ENCODE peak calls at places on chromosome 21, in six cellular contexts. H, I, Q, Z, D and C are unnamed samples.

GRCh38 chr21:45418301-45419071 is 13.5 kb downstream of the COL18A1 start:
- DNase-seq in H (no peak), I (no peak), Q (no peak), Z (no peak), D (no peak), C (no peak)

GRCh38 chr21:33578214-33578613 is 10.3 kb downstream of the DONSON start:
- DNase-seq in H (peak), I (peak), Q (no peak), Z (peak), D (peak), C (peak)

GRCh38 chr21:36209626-36210171 is 53.1 kb downstream of the DOP1B start:
- DNase-seq in H (peak), I (peak), Q (no peak), Z (peak), D (peak), C (peak)

GRCh38 chr21:45889961-45890360 is 91.6 kb upstream of the COL6A1 start:
- DNase-seq in H (no peak), I (no peak), Q (no peak), Z (no peak), D (no peak), C (no peak)

GRCh38 chr21:45050786-45051489 is 23.4 kb upstream of the ADARB1 start:
- DNase-seq in H (peak), I (peak), Q (no peak), Z (peak), D (peak), C (peak)

GRCh38 chr21:40754466-40754865 is 92.5 kb downstream of the DSCAM start:
- DNase-seq in H (no peak), I (no peak), Q (no peak), Z (no peak), D (no peak), C (no peak)

GRCh38 chr21:38993561-38993960 is 187.8 kb downstream of the ETS2 start:
- DNase-seq in H (peak), I (peak), Q (no peak), Z (peak), D (peak), C (peak)

GRCh38 chr21:15682977-15683376 is 46.8 kb upstream of the USP25 start:
- DNase-seq in H (peak), I (no peak), Q (no peak), Z (peak), D (peak), C (peak)

GRCh38 chr21:45831991-45832740 is 149.4 kb upstream of the COL6A1 start:
- DNase-seq in H (peak), I (no peak), Q (no peak), Z (peak), D (peak), C (peak)

GRCh38 chr21:25456672-25457071 is 150.6 kb downstream of the MRPL39 start:
- DNase-seq in H (peak), I (no peak), Q (no peak), Z (no peak), D (peak), C (peak)

GRCh38 chr21:36310016-36310415 is 10.0 kb upstream of the MORC3 start:
- DNase-seq in H (no peak), I (no peak), Q (no peak), Z (no peak), D (no peak), C (no peak)

GRCh38 chr21:45680215-45680614 is 36.7 kb downstream of the PCBP3 start:
- DNase-seq in H (no peak), I (no peak), Q (no peak), Z (no peak), D (no peak), C (no peak)

GRCh38 chr21:16020878-16021277 is 291.1 kb downstream of the USP25 start:
- DNase-seq in H (no peak), I (no peak), Q (no peak), Z (no peak), D (no peak), C (no peak)

GRCh38 chr21:31260790-31261189 is 83.3 kb downstream of the TIAM1 start:
- DNase-seq in H (peak), I (no peak), Q (no peak), Z (peak), D (peak), C (peak)

GRCh38 chr21:36854391-36854790 is 112.1 kb downstream of the HLCS start:
- DNase-seq in H (no peak), I (no peak), Q (no peak), Z (peak), D (peak), C (peak)

GRCh38 chr21:36330904-36331303 is 10.9 kb downstream of the MORC3 start:
- DNase-seq in H (peak), I (no peak), Q (no peak), Z (peak), D (peak), C (peak)

GRCh38 chr21:31352841-31353240 is 8.8 kb upstream of the TIAM1 start:
- DNase-seq in H (no peak), I (no peak), Q (no peak), Z (no peak), D (no peak), C (no peak)

GRCh38 chr21:31186916-31187315 is 148.6 kb upstream of the KRTAP19-8 start:
- DNase-seq in H (no peak), I (no peak), Q (no peak), Z (no peak), D (no peak), C (no peak)

GRCh38 chr21:45259206-45259795 is 28.4 kb downstream of the POFUT2 start:
- DNase-seq in H (no peak), I (no peak), Q (no peak), Z (no peak), D (no peak), C (peak)

GRCh38 chr21:45622416-45623097 is 21.0 kb upstream of the PCBP3 start:
- DNase-seq in H (no peak), I (no peak), Q (no peak), Z (no peak), D (no peak), C (no peak)

GRCh38 chr21:22278366-22278765 is 1280.2 kb downstream of the NCAM2 start:
- DNase-seq in H (no peak), I (no peak), Q (no peak), Z (no peak), D (no peak), C (no peak)

GRCh38 chr21:36696640-36697472 is 2.1 kb upstream of the SIM2 start:
- DNase-seq in H (no peak), I (no peak), Q (no peak), Z (no peak), D (no peak), C (no peak)

DNA sequence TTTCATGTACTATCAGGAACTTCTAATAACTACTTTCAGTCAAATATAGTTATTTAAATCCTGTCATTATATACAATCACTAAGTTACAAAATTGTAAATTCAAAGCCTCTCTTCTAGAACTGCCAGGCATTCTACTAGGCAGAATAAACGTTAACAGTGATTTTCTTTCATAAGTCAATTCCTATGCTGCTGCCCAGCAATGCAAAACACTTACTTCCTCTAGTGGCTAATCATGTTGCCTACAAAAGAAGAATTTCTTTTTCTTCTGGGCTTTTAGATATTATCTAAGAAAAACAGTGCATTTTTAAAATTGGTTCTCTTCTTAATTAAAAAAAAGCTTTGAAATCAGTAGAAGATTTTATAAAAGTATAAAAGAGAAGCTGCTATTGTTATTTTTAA is 509.8 kb upstream of the ADAMTS5 start:
- DNase-seq in H (peak), I (peak), Q (no peak), Z (peak), D (peak), C (peak)
- TF ChIP-seq CTCF in H (peak), I (peak), Q (peak), Z (peak), D (peak), C (peak)

DNA sequence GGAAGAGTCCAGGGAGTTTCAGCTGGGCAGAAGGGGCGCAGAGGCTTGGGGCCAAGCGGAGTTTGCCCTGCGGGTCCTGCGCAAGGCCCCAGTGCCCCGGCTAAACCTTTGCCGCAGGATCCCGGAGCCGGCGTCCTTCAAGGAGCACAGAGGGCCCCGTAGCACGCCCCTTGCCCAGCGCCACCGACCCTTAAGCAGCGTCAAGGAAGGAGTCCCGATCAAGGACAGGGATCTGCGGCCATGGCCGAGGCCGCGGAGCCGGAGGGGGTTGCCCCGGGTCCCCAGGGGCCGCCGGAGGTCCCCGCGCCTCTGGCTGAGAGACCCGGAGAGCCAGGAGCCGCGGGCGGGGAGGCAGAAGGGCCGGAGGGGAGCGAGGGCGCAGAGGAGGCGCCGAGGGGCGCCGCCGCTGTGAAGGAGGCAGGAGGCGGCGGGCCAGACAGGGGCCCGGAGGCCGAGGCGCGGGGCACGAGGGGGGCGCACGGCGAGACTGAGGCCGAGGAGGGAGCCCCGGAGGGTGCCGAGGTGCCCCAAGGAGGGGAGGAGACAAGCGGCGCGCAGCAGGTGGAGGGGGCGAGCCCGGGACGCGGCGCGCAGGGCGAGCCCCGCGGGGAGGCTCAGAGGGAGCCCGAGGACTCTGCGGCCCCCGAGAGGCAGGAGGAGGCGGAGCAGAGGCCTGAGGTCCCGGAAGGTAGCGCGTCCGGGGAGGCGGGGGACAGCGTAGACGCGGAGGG is 520 bp downstream of the CLIC6 start:
- DNase-seq in H (no peak), I (no peak), Q (no peak), Z (no peak), D (no peak), C (no peak)
- H3K4me3 ChIP-seq in H (peak), I (peak), Q (peak), Z (no peak), D (no peak), C (no peak)

GRCh38 chr21:26852422-26852821 is 7.2 kb upstream of the ADAMTS1 start:
- DNase-seq in H (no peak), I (no peak), Q (no peak), Z (no peak), D (no peak), C (no peak)

GRCh38 chr21:26850116-26850643 is 5.0 kb upstream of the ADAMTS1 start:
- DNase-seq in H (peak), I (no peak), Q (no peak), Z (peak), D (peak), C (peak)

GRCh38 chr21:26847951-26848350 is 2.7 kb upstream of the ADAMTS1 start:
- DNase-seq in H (no peak), I (no peak), Q (no peak), Z (no peak), D (no peak), C (no peak)

GRCh38 chr21:26851109-26851944 is 6.1 kb upstream of the ADAMTS1 start:
- DNase-seq in H (no peak), I (no peak), Q (no peak), Z (no peak), D (no peak), C (no peak)

DNA sequence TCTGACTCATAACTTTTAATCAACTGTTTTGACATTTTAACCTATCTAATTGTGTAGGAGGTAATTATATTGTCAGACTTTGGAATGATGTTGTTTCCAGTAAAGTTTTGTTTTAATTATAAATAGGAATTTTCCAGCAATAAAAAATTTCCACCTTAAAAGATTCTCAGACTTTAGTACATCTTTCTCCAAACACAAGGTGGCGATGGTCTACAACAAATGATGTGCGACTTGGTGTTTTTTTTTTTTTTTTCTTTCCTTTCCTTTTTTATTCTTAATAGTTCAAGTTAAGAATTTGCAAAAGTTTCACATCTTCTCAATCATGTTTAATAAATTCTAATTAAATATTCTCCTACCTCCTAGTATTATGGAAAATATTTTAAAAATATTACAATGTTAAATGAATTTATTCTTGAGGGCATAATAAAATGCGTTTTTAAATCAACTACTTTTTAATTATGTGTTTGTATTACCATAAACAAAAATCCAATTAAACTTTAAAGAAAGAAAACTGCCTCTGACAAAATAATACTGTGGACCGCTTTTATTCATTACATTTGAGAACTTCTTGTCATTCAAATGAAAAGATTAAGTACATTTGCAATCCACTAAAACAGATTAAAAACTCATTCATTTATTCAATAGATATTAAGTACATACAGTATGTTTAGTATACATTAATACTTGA is 4.4 kb upstream of the ADAMTS1 start:
- DNase-seq in H (peak), I (no peak), Q (no peak), Z (peak), D (peak), C (peak)
- TF ChIP-seq CTCF in H (peak), I (peak), Q (peak), Z (peak), D (peak), C (peak)

GRCh38 chr21:44024895-44025353 is 12.8 kb downstream of the TRAPPC10 start:
- DNase-seq in H (peak), I (peak), Q (no peak), Z (peak), D (peak), C (peak)
- H3K4me3 ChIP-seq in H (no peak), I (no peak), Q (no peak), Z (no peak), D (no peak), C (no peak)

GRCh38 chr21:42009018-42009830 is 936 bp downstream of the ZBTB21 start:
- DNase-seq in H (peak), I (no peak), Q (no peak), Z (peak), D (peak), C (peak)
- TF ChIP-seq CTCF in H (peak), I (peak), Q (peak), Z (no peak), D (peak), C (no peak)

DNA sequence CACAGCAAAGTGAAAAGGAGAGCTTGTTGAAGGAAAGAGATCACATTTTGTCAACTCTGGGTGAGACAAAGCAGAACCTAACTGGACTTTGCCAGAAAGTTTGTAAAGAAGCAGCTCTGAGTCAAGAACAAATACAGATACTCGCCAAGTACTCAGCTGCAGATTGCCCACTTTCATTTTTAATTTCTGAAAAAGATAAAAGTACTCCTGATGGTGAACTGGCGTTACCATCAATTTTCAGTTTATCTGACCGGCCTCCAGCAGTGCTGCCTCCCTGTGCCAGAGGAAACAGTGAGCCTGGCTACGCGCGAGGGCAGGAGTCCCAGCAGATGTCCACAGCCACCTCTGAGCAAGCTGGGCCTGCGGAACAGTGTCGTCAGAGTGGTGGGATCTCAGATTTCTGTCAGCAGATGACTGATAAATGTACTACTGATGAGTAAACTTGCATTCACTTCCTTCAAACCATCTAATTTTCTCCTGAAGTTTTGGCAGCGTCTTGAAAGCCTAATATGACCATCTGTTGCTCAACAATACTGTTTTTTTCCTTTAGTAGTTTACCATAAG is 43.8 kb downstream of the BACH1 start:
- DNase-seq in H (peak), I (peak), Q (peak), Z (peak), D (peak), C (peak)
- H3K4me3 ChIP-seq in H (peak), I (no peak), Q (no peak), Z (no peak), D (no peak), C (peak)

GRCh38 chr21:37915516-37915915 is 741 bp downstream of the KCNJ6 start:
- DNase-seq in H (no peak), I (no peak), Q (no peak), Z (no peak), D (no peak), C (no peak)

GRCh38 chr21:37917612-37918011 is 1.4 kb upstream of the KCNJ6 start:
- DNase-seq in H (peak), I (no peak), Q (no peak), Z (peak), D (peak), C (peak)

GRCh38 chr21:37915941-37916794 is at the start of gene KCNJ6:
- DNase-seq in H (peak), I (no peak), Q (no peak), Z (peak), D (peak), C (peak)

GRCh38 chr21:37914211-37914900 is 1.9 kb downstream of the KCNJ6 start:
- DNase-seq in H (peak), I (no peak), Q (no peak), Z (no peak), D (peak), C (peak)

GRCh38 chr21:37916795-37917142 is 512 bp upstream of the KCNJ6 start:
- DNase-seq in H (no peak), I (no peak), Q (no peak), Z (no peak), D (no peak), C (peak)
- TF ChIP-seq CTCF in H (peak), I (no peak), Q (no peak), Z (no peak), D (peak), C (peak)

GRCh38 chr21:42784276-42784675 is 95.1 kb downstream of the WDR4 start:
- DNase-seq in H (no peak), I (no peak), Q (no peak), Z (no peak), D (no peak), C (no peak)
- H3K4me3 ChIP-seq in H (no peak), I (no peak), Q (no peak), Z (no peak), D (no peak), C (no peak)

GRCh38 chr21:43619856-43620255 is 39.4 kb downstream of the HSF2BP start:
- DNase-seq in H (no peak), I (no peak), Q (no peak), Z (no peak), D (no peak), C (no peak)
- TF ChIP-seq CTCF in H (no peak), I (peak), Q (no peak), Z (peak), D (peak), C (peak)